ENCODE peak calls at places on chromosomes 12 and 14, in eight cellular contexts. U is H9, N is fibroblast of lung, Q is Peyer's patch, O is heart left ventricle, I is heart right ventricle, Z is K562, Y is ovary. S is an unnamed sample. For H3K9me3, the result is how much of the 10 kb centered on the place peaks cover.

GRCh38 chr12:62907067-62907466 is 27.9 kb downstream of the PPM1H start:
- DNase-seq in U (no peak), N (no peak), Q (no peak), O (no peak), I (no peak), Z (no peak), Y (no peak), S (no peak)

GRCh38 chr14:100836961-100837811 is 11.3 kb downstream of the MEG3 start:
- DNase-seq in U (no peak), N (no peak), Q (no peak), O (peak), I (no peak), Z (no peak), Y (peak), S (no peak)

GRCh38 chr14:57209561-57209960 is 59.1 kb downstream of the EXOC5 start:
- DNase-seq in U (no peak), N (peak), Q (no peak), O (no peak), I (no peak), Z (no peak), Y (no peak), S (peak)

GRCh38 chr14:74804219-74804825 is 41.2 kb downstream of the YLPM1 start:
- DNase-seq in U (no peak), N (peak), Q (no peak), O (no peak), I (no peak), Z (peak), Y (peak), S (peak)

GRCh38 chr12:108386704-108387360 is 47.7 kb upstream of the CMKLR1 start:
- DNase-seq in U (no peak), N (no peak), Q (no peak), O (no peak), I (no peak), Z (no peak), Y (no peak), S (no peak)

GRCh38 chr12:27347779-27348178 is 15.1 kb downstream of the BMAL2 start:
- DNase-seq in U (no peak), N (no peak), Q (no peak), O (no peak), I (no peak), Z (no peak), Y (no peak), S (no peak)

GRCh38 chr12:52210186-52210924 is 18.5 kb upstream of the KRT80 start:
- DNase-seq in U (no peak), N (peak), Q (peak), O (peak), I (no peak), Z (no peak), Y (peak), S (no peak)

GRCh38 chr12:119302334-119303132 is 32.0 kb upstream of the CCDC60 start:
- DNase-seq in U (no peak), N (no peak), Q (no peak), O (no peak), I (no peak), Z (no peak), Y (no peak), S (no peak)

GRCh38 chr14:99952039-99952438 is 113.2 kb upstream of the EVL start:
- DNase-seq in U (no peak), N (no peak), Q (no peak), O (no peak), I (no peak), Z (no peak), Y (no peak), S (no peak)

GRCh38 chr12:80593766-80594165 is 113.7 kb upstream of the MYF6 start:
- DNase-seq in U (no peak), N (peak), Q (no peak), O (no peak), I (no peak), Z (no peak), Y (no peak), S (peak)

GRCh38 chr14:74647061-74647833 is 35.2 kb upstream of the LTBP2 start:
- DNase-seq in U (no peak), N (no peak), Q (no peak), O (no peak), I (no peak), Z (no peak), Y (peak), S (no peak)

GRCh38 chr12:48788852-48789775 is at the start of gene ADCY6:
- DNase-seq in U (peak), N (peak), Q (peak), O (peak), I (peak), Z (peak), Y (peak), S (no peak)

GRCh38 chr12:77104792-77105191 is 39.4 kb upstream of the E2F7 start:
- DNase-seq in U (no peak), N (peak), Q (no peak), O (no peak), I (no peak), Z (no peak), Y (no peak), S (no peak)

GRCh38 chr14:38357557-38357956 is 101.7 kb upstream of the CLEC14A start:
- DNase-seq in U (no peak), N (peak), Q (no peak), O (no peak), I (peak), Z (no peak), Y (no peak), S (peak)

GRCh38 chr12:116427200-116427932 is 131.8 kb upstream of the MAP1LC3B2 start:
- DNase-seq in U (peak), N (no peak), Q (no peak), O (no peak), I (no peak), Z (no peak), Y (no peak), S (no peak)

GRCh38 chr12:4044736-4045432 is 171.7 kb upstream of the PARP11 start:
- DNase-seq in U (no peak), N (no peak), Q (no peak), O (no peak), I (peak), Z (no peak), Y (no peak), S (no peak)

GRCh38 chr14:64656986-64657385 is 47.2 kb upstream of the PLEKHG3 start:
- DNase-seq in U (no peak), N (peak), Q (no peak), O (no peak), I (no peak), Z (no peak), Y (no peak), S (peak)

GRCh38 chr12:84270470-84271140 is 642.0 kb downstream of the SLC6A15 start:
- DNase-seq in U (no peak), N (no peak), Q (no peak), O (no peak), I (no peak), Z (no peak), Y (no peak), S (no peak)

GRCh38 chr14:83975435-83976222 is 1554.3 kb upstream of the FLRT2 start:
- DNase-seq in U (peak), N (peak), Q (no peak), O (peak), I (peak), Z (no peak), Y (no peak), S (no peak)

GRCh38 chr12:62785941-62786559 is 148.9 kb downstream of the PPM1H start:
- DNase-seq in U (no peak), N (peak), Q (no peak), O (no peak), I (peak), Z (no peak), Y (no peak), S (peak)

GRCh38 chr12:92029902-92030586 is 115.6 kb downstream of the BTG1 start:
- DNase-seq in U (no peak), N (no peak), Q (no peak), O (no peak), I (no peak), Z (no peak), Y (no peak), S (no peak)

GRCh38 chr12:2958432-2959193 is 584 bp upstream of the TEAD4 start:
- DNase-seq in U (peak), N (peak), Q (peak), O (peak), I (peak), Z (peak), Y (peak), S (peak)

GRCh38 chr12:3313655-3314305 is 177.2 kb upstream of the PRMT8 start:
- DNase-seq in U (peak), N (no peak), Q (no peak), O (no peak), I (no peak), Z (peak), Y (peak), S (no peak)

GRCh38 chr12:31008241-31008711 is 65.4 kb upstream of the DDX11 start:
- DNase-seq in U (no peak), N (no peak), Q (peak), O (no peak), I (no peak), Z (no peak), Y (no peak), S (no peak)

GRCh38 chr12:88782357-88782756 is 202.1 kb upstream of the KITLG start:
- DNase-seq in U (no peak), N (no peak), Q (no peak), O (no peak), I (no peak), Z (no peak), Y (no peak), S (no peak)

GRCh38 chr12:22935090-22935489 is 310.1 kb downstream of the ETNK1 start:
- DNase-seq in U (peak), N (no peak), Q (no peak), O (peak), I (peak), Z (no peak), Y (no peak), S (no peak)

GRCh38 chr14:105944632-105945610 is 418.5 kb downstream of the TMEM121 start:
- DNase-seq in U (no peak), N (no peak), Q (peak), O (peak), I (peak), Z (peak), Y (peak), S (no peak)
- H3K9me3 ChIP-seq in U (half or more), N (under half), Q (under half), O (under half), I (under half), Z (under half), Y (under half), S (half or more)

GRCh38 chr12:57755194-57755453 is 221 bp downstream of the MARCHF9 start:
- DNase-seq in U (no peak), N (no peak), Q (no peak), O (no peak), I (no peak), Z (no peak), Y (peak), S (no peak)

GRCh38 chr12:57757771-57758170 is 2.9 kb downstream of the MARCHF9 start:
- DNase-seq in U (no peak), N (no peak), Q (no peak), O (no peak), I (no peak), Z (no peak), Y (no peak), S (no peak)

GRCh38 chr12:57754411-57755193 is at the start of gene MARCHF9:
- DNase-seq in U (peak), N (no peak), Q (peak), O (peak), I (peak), Z (peak), Y (peak), S (no peak)

GRCh38 chr12:57755454-57756372 is 810 bp downstream of the MARCHF9 start:
- DNase-seq in U (no peak), N (no peak), Q (peak), O (peak), I (no peak), Z (peak), Y (peak), S (no peak)

GRCh38 chr12:57756406-57757341 is 1.8 kb downstream of the MARCHF9 start:
- DNase-seq in U (peak), N (no peak), Q (peak), O (peak), I (no peak), Z (peak), Y (no peak), S (no peak)
- H3K27ac ChIP-seq in U (no peak), N (no peak), Q (peak), O (no peak), I (no peak), Z (no peak), Y (no peak), S (no peak)

GRCh38 chr14:95361373-95362179 is 41.9 kb upstream of the CLMN start:
- DNase-seq in U (peak), N (peak), Q (peak), O (peak), I (peak), Z (peak), Y (no peak), S (no peak)
- TF ChIP-seq CTCF in U (peak), N (peak), Q (peak), O (peak), I (peak), Z (peak), Y (no peak), S (peak)

GRCh38 chr14:79721399-79722084 is 489.8 kb downstream of the DIO2 start:
- DNase-seq in U (no peak), N (no peak), Q (no peak), O (no peak), I (no peak), Z (no peak), Y (no peak), S (no peak)
- H3K9me3 ChIP-seq in U (under half), N (under half), Q (under half), O (under half), I (under half), Z (under half), Y (under half), S (under half)

GRCh38 chr12:19189522-19189921 is 60.0 kb downstream of the PLEKHA5 start:
- DNase-seq in U (no peak), N (no peak), Q (no peak), O (no peak), I (no peak), Z (no peak), Y (no peak), S (no peak)
- H3K27ac ChIP-seq in U (no peak), N (no peak), Q (no peak), O (peak), I (peak), Z (no peak), Y (no peak), S (no peak)

GRCh38 chr14:45650754-45651153 is 397.8 kb upstream of the MIS18BP1 start:
- DNase-seq in U (no peak), N (no peak), Q (no peak), O (no peak), I (no peak), Z (no peak), Y (no peak), S (no peak)
- TF ChIP-seq CTCF in U (peak), N (no peak), Q (no peak), O (no peak), I (no peak), Z (no peak), Y (no peak), S (no peak)

GRCh38 chr12:70154087-70154486 is 89.1 kb upstream of the CNOT2 start:
- DNase-seq in U (no peak), N (no peak), Q (no peak), O (no peak), I (no peak), Z (no peak), Y (no peak), S (no peak)
- H3K9me3 ChIP-seq in U (under half), N (under half), Q (under half), O (under half), I (under half), Z (under half), Y (under half), S (under half)

DNA sequence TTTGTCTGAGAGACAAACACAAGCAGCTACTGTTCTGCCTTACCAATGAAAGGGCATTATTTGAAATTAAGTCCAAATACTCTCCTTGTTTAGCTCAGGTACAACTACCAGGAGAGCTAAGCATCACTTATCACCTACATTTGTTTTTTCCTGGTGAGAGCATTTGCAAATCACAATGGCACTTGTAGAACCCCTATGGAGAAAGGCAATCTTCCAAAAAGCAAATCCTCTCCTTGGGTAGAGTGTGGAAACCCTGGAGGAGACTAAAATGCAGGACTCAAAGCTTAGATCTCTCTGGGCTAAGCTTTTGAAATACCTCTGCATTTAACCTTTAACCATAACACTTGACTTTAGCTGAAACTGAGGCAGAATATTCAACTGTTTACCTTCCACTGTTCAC is 20.8 kb downstream of the GTSF1 start:
- DNase-seq in U (no peak), N (no peak), Q (no peak), O (no peak), I (no peak), Z (no peak), Y (no peak), S (no peak)
- H3K27ac ChIP-seq in U (no peak), N (no peak), Q (no peak), O (no peak), I (no peak), Z (no peak), Y (no peak), S (no peak)

GRCh38 chr14:103543140-103543539 is 14.1 kb downstream of the TRMT61A start:
- DNase-seq in U (no peak), N (no peak), Q (no peak), O (peak), I (no peak), Z (no peak), Y (peak), S (no peak)

GRCh38 chr14:103541494-103541943 is 12.5 kb downstream of the TRMT61A start:
- DNase-seq in U (no peak), N (no peak), Q (no peak), O (peak), I (no peak), Z (no peak), Y (peak), S (no peak)

GRCh38 chr14:103540816-103541493 is 12.0 kb downstream of the TRMT61A start:
- DNase-seq in U (no peak), N (no peak), Q (no peak), O (peak), I (no peak), Z (no peak), Y (peak), S (no peak)

GRCh38 chr14:103542545-103543088 is 13.6 kb downstream of the TRMT61A start:
- DNase-seq in U (peak), N (no peak), Q (no peak), O (peak), I (peak), Z (no peak), Y (peak), S (no peak)

DNA sequence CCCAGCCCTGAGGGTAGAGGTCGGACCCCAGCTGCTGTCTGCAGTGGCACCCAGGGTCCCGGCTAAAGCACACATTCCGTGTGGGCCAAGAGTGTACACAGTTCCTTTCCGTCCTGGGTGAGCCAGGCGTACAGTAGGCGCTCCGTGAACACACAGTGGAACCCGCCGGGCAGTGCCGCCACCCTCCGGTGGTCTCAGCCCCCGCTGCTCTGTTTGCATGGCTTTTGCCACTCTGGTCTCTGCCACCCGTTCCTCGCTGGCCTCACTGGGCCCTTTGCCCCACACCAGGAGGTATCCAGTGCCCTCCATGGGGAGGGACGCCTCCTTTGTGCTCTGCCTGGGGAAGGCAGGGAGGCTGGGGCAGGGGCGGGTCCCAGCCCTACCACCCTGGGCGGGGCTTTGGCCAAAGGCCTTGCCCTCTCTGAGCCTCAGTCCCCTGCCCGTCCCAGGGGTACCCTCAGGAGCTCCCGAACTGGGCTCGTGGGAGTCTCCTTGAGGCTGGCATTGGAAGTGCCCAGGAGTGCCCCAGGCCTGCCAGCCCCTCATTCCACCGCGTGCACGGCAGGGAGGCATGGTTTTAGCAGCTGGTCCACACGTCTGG is 13.0 kb downstream of the TRMT61A start:
- DNase-seq in U (no peak), N (no peak), Q (no peak), O (no peak), I (no peak), Z (no peak), Y (no peak), S (no peak)
- TF ChIP-seq CTCF in U (peak), N (no peak), Q (no peak), O (no peak), I (no peak), Z (no peak), Y (no peak), S (no peak)

GRCh38 chr14:28116716-28117115 is 649.9 kb upstream of the FOXG1 start:
- DNase-seq in U (no peak), N (no peak), Q (no peak), O (no peak), I (no peak), Z (no peak), Y (no peak), S (no peak)
- H3K9me3 ChIP-seq in U (under half), N (under half), Q (under half), O (under half), I (under half), Z (under half), Y (under half), S (under half)

S was measured in AG04450.